ENCODE peak calls at places on chromosome 2, in seven cellular contexts. Q is A549; N is CD8-positive, alpha-beta T cell; G is fibroblast of lung; B is coronary artery; D is lower lobe of right lung; U is cardiac muscle cell. F is an unnamed sample.

GRCh38 chr2:102359527-102359926 is 3.9 kb downstream of the IL18R1 start:
- DNase-seq in Q (no peak), N (no peak), G (no peak), B (no peak), D (no peak), U (no peak), F (no peak)

GRCh38 chr2:50895058-50895457 is 136.9 kb downstream of the NRXN1 start:
- DNase-seq in Q (no peak), N (no peak), G (no peak), B (no peak), D (no peak), U (no peak), F (no peak)

GRCh38 chr2:172143817-172144216 is 41.1 kb upstream of the DLX2 start:
- DNase-seq in Q (no peak), N (no peak), G (no peak), B (no peak), D (no peak), U (no peak), F (no peak)

GRCh38 chr2:214127178-214127970 is 283.5 kb upstream of the VWC2L start:
- DNase-seq in Q (no peak), N (no peak), G (peak), B (no peak), D (no peak), U (no peak), F (no peak)

GRCh38 chr2:109173311-109174171 is 44.5 kb downstream of the SH3RF3 start:
- DNase-seq in Q (no peak), N (no peak), G (peak), B (peak), D (no peak), U (peak), F (no peak)

GRCh38 chr2:226227341-226227740 is 572.3 kb downstream of the IRS1 start:
- DNase-seq in Q (no peak), N (no peak), G (no peak), B (no peak), D (no peak), U (no peak), F (no peak)

GRCh38 chr2:27992787-27993747 is 102.5 kb downstream of the BABAM2 start:
- DNase-seq in Q (peak), N (no peak), G (peak), B (no peak), D (no peak), U (no peak), F (no peak)

GRCh38 chr2:74238879-74239278 is 40.5 kb downstream of the MTHFD2 start:
- DNase-seq in Q (no peak), N (no peak), G (peak), B (no peak), D (no peak), U (no peak), F (no peak)

GRCh38 chr2:61151434-61151833 is 10.6 kb upstream of the C2orf74 start:
- DNase-seq in Q (peak), N (no peak), G (peak), B (no peak), D (no peak), U (no peak), F (no peak)

GRCh38 chr2:23375448-23375847 is 9.5 kb upstream of the KLHL29 start:
- DNase-seq in Q (peak), N (no peak), G (no peak), B (no peak), D (no peak), U (no peak), F (peak)

GRCh38 chr2:108363900-108364225 is 13.9 kb upstream of the SULT1C4 start:
- DNase-seq in Q (no peak), N (no peak), G (no peak), B (no peak), D (no peak), U (no peak), F (no peak)

GRCh38 chr2:233266481-233266880 is 15.0 kb downstream of the ATG16L1 start:
- DNase-seq in Q (no peak), N (no peak), G (no peak), B (no peak), D (no peak), U (no peak), F (no peak)

GRCh38 chr2:159516241-159516758 is 100.0 kb downstream of the BAZ2B start:
- DNase-seq in Q (peak), N (no peak), G (peak), B (no peak), D (no peak), U (peak), F (peak)

GRCh38 chr2:238139141-238139840 is 823 bp downstream of the KLHL30 start:
- DNase-seq in Q (no peak), N (no peak), G (no peak), B (no peak), D (no peak), U (peak), F (peak)

GRCh38 chr2:34102359-34102758 is 503.3 kb upstream of the FAM98A start:
- DNase-seq in Q (no peak), N (no peak), G (no peak), B (no peak), D (no peak), U (no peak), F (no peak)

GRCh38 chr2:63287961-63288360 is 237.3 kb downstream of the OTX1 start:
- DNase-seq in Q (no peak), N (no peak), G (no peak), B (no peak), D (no peak), U (no peak), F (no peak)

GRCh38 chr2:25790074-25790473 is 88.2 kb downstream of the ASXL2 start:
- DNase-seq in Q (no peak), N (no peak), G (no peak), B (no peak), D (no peak), U (no peak), F (peak)

GRCh38 chr2:222979484-222979883 is 72.5 kb upstream of the KCNE4 start:
- DNase-seq in Q (no peak), N (no peak), G (no peak), B (no peak), D (no peak), U (no peak), F (no peak)

GRCh38 chr2:239164281-239164871 is 236.4 kb downstream of the HDAC4 start:
- DNase-seq in Q (no peak), N (peak), G (no peak), B (no peak), D (peak), U (no peak), F (no peak)
- H3K4me3 ChIP-seq in Q (no peak), N (no peak), G (no peak), B (no peak), D (no peak), U (no peak), F (no peak)

GRCh38 chr2:8433390-8433789 is 248.5 kb upstream of the ID2 start:
- DNase-seq in Q (peak), N (no peak), G (no peak), B (no peak), D (no peak), U (no peak), F (no peak)
- TF ChIP-seq CTCF in Q (no peak), N (no peak), G (no peak), B (no peak), D (no peak), U (no peak), F (no peak)

DNA sequence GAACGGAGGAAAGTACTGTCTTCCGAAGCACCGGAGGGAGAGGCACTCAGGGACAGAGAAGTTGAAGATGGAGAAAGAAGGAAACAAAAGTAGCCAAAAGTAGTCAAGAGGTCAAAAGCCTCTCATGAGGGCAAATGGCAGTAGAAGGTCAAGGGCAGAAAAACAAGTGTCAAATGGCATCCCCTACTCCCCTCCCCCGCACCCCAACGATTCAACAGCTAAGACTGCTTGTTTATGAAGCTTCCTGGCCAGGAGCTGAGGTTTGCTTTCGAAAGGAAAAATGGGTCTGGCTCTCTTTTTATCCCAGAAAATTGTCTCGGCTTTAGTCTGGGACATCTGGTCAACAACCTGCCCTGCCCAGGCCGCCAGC is 2.1 kb upstream of the TBR1 start:
- DNase-seq in Q (peak), N (no peak), G (no peak), B (no peak), D (no peak), U (no peak), F (no peak)
- H3K4me3 ChIP-seq in Q (peak), N (no peak), G (peak), B (peak), D (peak), U (peak), F (no peak)

GRCh38 chr2:58553937-58554336 is 312.8 kb upstream of the FANCL start:
- DNase-seq in Q (peak), N (no peak), G (peak), B (no peak), D (no peak), U (peak), F (peak)
- TF ChIP-seq CTCF in Q (peak), N (no peak), G (peak), B (no peak), D (no peak), U (peak), F (peak)

DNA sequence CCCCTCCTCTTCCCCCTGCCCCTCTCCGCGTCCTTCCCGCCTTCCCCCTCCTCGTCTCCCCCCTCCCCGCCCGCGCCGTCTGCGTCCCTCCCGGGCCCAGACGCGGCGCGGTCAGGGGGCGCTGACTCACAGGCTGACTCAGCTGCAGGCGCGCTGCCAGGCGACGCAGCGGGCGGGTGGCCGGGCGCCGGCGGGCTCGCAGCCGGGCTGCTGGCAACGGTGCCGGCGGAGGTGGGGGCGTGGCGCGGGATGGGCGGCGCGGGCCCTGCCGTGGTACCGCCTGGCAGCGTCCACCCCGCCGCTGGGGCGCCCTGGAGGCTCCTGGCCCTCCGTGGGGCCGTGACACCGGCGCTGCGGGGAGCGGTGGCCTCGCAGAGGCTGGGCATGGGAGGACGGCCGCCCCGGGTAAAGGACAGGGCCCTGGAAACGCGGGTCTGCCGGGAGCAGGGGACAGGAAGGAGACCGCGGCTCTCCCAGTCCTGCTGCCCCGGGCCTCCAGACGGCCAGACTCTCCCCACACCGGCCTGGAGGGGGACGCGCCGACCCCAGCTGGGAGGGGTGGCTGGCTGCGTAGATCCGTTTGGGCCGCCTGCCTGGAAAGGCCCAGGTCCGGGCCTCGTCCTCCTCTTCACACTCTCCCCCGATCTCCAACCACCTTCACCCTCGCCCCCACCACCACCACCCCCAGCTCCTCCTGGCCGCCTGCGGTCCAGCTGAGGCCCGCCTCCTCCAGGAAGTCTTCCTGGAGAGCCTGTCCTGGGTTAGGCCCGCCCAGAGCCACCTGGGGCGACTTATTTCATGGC is 10.0 kb upstream of the PROC start:
- DNase-seq in Q (peak), N (peak), G (peak), B (peak), D (peak), U (peak), F (peak)
- H3K4me3 ChIP-seq in Q (peak), N (peak), G (peak), B (peak), D (peak), U (peak), F (peak)

GRCh38 chr2:96267159-96267971 is 1.3 kb downstream of the CIAO1 start:
- DNase-seq in Q (peak), N (peak), G (peak), B (no peak), D (peak), U (peak), F (peak)
- TF ChIP-seq CTCF in Q (peak), N (no peak), G (peak), B (no peak), D (peak), U (peak), F (peak)

GRCh38 chr2:134667541-134667940 is 51.3 kb downstream of the TMEM163 start:
- DNase-seq in Q (no peak), N (no peak), G (no peak), B (no peak), D (no peak), U (no peak), F (no peak)

GRCh38 chr2:134669731-134670669 is 48.8 kb downstream of the TMEM163 start:
- DNase-seq in Q (no peak), N (peak), G (no peak), B (peak), D (peak), U (no peak), F (no peak)

GRCh38 chr2:134670955-134671354 is 47.8 kb downstream of the TMEM163 start:
- DNase-seq in Q (no peak), N (no peak), G (no peak), B (no peak), D (peak), U (peak), F (no peak)

GRCh38 chr2:134667081-134667480 is 51.7 kb downstream of the TMEM163 start:
- DNase-seq in Q (no peak), N (no peak), G (no peak), B (no peak), D (no peak), U (no peak), F (no peak)

GRCh38 chr2:134668821-134669220 is 50.0 kb downstream of the TMEM163 start:
- DNase-seq in Q (no peak), N (peak), G (no peak), B (peak), D (peak), U (no peak), F (peak)
- H3K4me3 ChIP-seq in Q (no peak), N (peak), G (no peak), B (no peak), D (no peak), U (no peak), F (no peak)

DNA sequence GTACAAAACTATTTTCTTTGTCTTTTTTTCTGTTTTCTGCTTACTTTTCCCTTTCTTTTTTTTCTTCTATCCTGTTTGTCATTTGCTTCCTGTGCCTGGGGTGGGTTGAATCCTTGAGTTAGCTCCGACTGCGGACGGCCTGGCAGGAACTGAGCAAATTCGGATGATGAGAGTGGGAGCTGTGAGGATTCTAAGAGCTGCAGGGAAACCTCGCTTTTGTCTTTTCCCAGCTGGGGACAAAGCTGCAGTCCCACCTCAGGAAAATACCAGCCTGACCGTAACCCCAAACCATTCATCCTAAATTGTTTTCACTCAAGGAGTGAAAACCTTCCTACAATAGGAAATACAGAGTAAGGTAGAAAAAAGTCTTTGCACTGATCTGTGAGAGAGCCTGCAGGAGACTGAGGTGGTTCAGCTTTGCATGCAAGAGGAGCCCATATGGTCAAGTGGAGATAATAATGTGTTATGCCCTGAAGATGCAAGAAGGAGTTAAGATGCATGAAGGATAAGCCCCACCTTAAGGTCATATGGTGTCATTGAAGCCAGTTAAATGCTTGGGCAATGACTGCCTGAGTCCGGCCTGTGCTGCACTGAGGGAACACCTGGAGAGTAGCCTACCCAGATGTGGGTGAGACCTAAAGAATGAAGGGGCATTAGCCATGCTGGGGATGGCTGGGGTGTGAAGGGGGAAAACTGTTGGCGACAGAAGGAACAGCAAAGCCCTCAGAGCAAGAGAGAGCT is 31.7 kb upstream of the ARL4C start:
- DNase-seq in Q (no peak), N (no peak), G (no peak), B (no peak), D (no peak), U (no peak), F (no peak)
- TF ChIP-seq CTCF in Q (no peak), N (no peak), G (no peak), B (no peak), D (no peak), U (no peak), F (no peak)

F was measured in GM12865.